ENCODE peak calls at places on chromosomes 1 and 21, in nine cellular contexts. One of them, this sample, is unnamed.
A peak's percentile ranks its signal among the peaks of the same experiment; 100 is the strongest.

GRCh38 chr1:153288634-153289275 is 24.0 kb downstream of the PGLYRP3 start:
- DNase-seq in Peyer's patch: no peak
- DNase-seq in NCI-H2081: no peak
- DNase-seq in stimulated activated CD4-positive, alpha-beta T cell treated with anti-CD3 and anti-CD28 coated beads, Interleukin-15, amount 100 ng/mL, for 24 hours: peak; percentile 40
- DNase-seq in nucleus accumbens: no peak
- DNase-seq in CD8-positive, alpha-beta memory T cell: no peak
- DNase-seq in body of pancreas: no peak
- DNase-seq in cardiac muscle cell: no peak
- DNase-seq in iPS-NIHi11: peak; percentile 84
- DNase-seq in this sample: no peak

GRCh38 chr1:100134872-100135271 is 1.9 kb downstream of the TRMT13 start:
- DNase-seq in Peyer's patch: no peak
- DNase-seq in cardiac muscle cell: no peak
- DNase-seq in stimulated activated CD4-positive, alpha-beta T cell treated with anti-CD3 and anti-CD28 coated beads, Interleukin-15, amount 100 ng/mL, for 24 hours: no peak
- DNase-seq in NCI-H2081: no peak
- DNase-seq in CD8-positive, alpha-beta memory T cell: no peak
- DNase-seq in body of pancreas: no peak
- DNase-seq in iPS-NIHi11: no peak
- DNase-seq in nucleus accumbens: no peak
- DNase-seq in this sample: peak; percentile 17

GRCh38 chr1:144101397-144102050 is 129.7 kb upstream of the FAM72C start:
- DNase-seq in nucleus accumbens: no peak
- DNase-seq in stimulated activated CD4-positive, alpha-beta T cell treated with anti-CD3 and anti-CD28 coated beads, Interleukin-15, amount 100 ng/mL, for 24 hours: peak; percentile 3
- DNase-seq in Peyer's patch: peak; percentile 47
- DNase-seq in NCI-H2081: no peak
- DNase-seq in cardiac muscle cell: peak; percentile 0
- DNase-seq in iPS-NIHi11: no peak
- DNase-seq in CD8-positive, alpha-beta memory T cell: peak; percentile 4
- DNase-seq in body of pancreas: peak; percentile 11
- DNase-seq in this sample: no peak

GRCh38 chr1:233904979-233905415 is 521 bp downstream of the SLC35F3 start:
- DNase-seq in Peyer's patch: no peak
- DNase-seq in nucleus accumbens: no peak
- DNase-seq in stimulated activated CD4-positive, alpha-beta T cell treated with anti-CD3 and anti-CD28 coated beads, Interleukin-15, amount 100 ng/mL, for 24 hours: no peak
- DNase-seq in iPS-NIHi11: peak; percentile 69
- DNase-seq in NCI-H2081: no peak
- DNase-seq in cardiac muscle cell: no peak
- DNase-seq in CD8-positive, alpha-beta memory T cell: no peak
- DNase-seq in body of pancreas: no peak
- DNase-seq in this sample: no peak

GRCh38 chr1:185971688-185972087 is 237.5 kb downstream of the HMCN1 start:
- DNase-seq in Peyer's patch: no peak
- DNase-seq in iPS-NIHi11: no peak
- DNase-seq in CD8-positive, alpha-beta memory T cell: no peak
- DNase-seq in stimulated activated CD4-positive, alpha-beta T cell treated with anti-CD3 and anti-CD28 coated beads, Interleukin-15, amount 100 ng/mL, for 24 hours: no peak
- DNase-seq in body of pancreas: no peak
- DNase-seq in nucleus accumbens: no peak
- DNase-seq in cardiac muscle cell: no peak
- DNase-seq in NCI-H2081: no peak
- DNase-seq in this sample: peak; percentile 46

GRCh38 chr1:42214447-42214871 is 49.9 kb upstream of the GUCA2A start:
- DNase-seq in Peyer's patch: no peak
- DNase-seq in nucleus accumbens: no peak
- DNase-seq in cardiac muscle cell: no peak
- DNase-seq in iPS-NIHi11: no peak
- DNase-seq in NCI-H2081: no peak
- DNase-seq in CD8-positive, alpha-beta memory T cell: no peak
- DNase-seq in body of pancreas: peak; percentile 76
- DNase-seq in stimulated activated CD4-positive, alpha-beta T cell treated with anti-CD3 and anti-CD28 coated beads, Interleukin-15, amount 100 ng/mL, for 24 hours: no peak
- DNase-seq in this sample: peak; percentile 86

GRCh38 chr1:225596152-225596551 is 56.8 kb downstream of the ENAH start:
- DNase-seq in NCI-H2081: no peak
- DNase-seq in cardiac muscle cell: no peak
- DNase-seq in Peyer's patch: no peak
- DNase-seq in body of pancreas: no peak
- DNase-seq in stimulated activated CD4-positive, alpha-beta T cell treated with anti-CD3 and anti-CD28 coated beads, Interleukin-15, amount 100 ng/mL, for 24 hours: no peak
- DNase-seq in iPS-NIHi11: no peak
- DNase-seq in CD8-positive, alpha-beta memory T cell: no peak
- DNase-seq in nucleus accumbens: no peak
- DNase-seq in this sample: peak; percentile 26

GRCh38 chr1:69523032-69523431 is 44.7 kb upstream of the LRRC7 start:
- DNase-seq in nucleus accumbens: no peak
- DNase-seq in Peyer's patch: no peak
- DNase-seq in cardiac muscle cell: no peak
- DNase-seq in stimulated activated CD4-positive, alpha-beta T cell treated with anti-CD3 and anti-CD28 coated beads, Interleukin-15, amount 100 ng/mL, for 24 hours: no peak
- DNase-seq in iPS-NIHi11: no peak
- DNase-seq in body of pancreas: no peak
- DNase-seq in CD8-positive, alpha-beta memory T cell: no peak
- DNase-seq in NCI-H2081: no peak
- DNase-seq in this sample: peak; percentile 70

GRCh38 chr1:247491328-247491727 is 33.4 kb upstream of the OR2B11 start:
- DNase-seq in body of pancreas: no peak
- DNase-seq in stimulated activated CD4-positive, alpha-beta T cell treated with anti-CD3 and anti-CD28 coated beads, Interleukin-15, amount 100 ng/mL, for 24 hours: no peak
- DNase-seq in NCI-H2081: no peak
- DNase-seq in nucleus accumbens: no peak
- DNase-seq in CD8-positive, alpha-beta memory T cell: no peak
- DNase-seq in cardiac muscle cell: no peak
- DNase-seq in iPS-NIHi11: no peak
- DNase-seq in Peyer's patch: no peak
- DNase-seq in this sample: no peak

GRCh38 chr1:205930698-205931330 is 12.4 kb downstream of the SLC26A9 start:
- DNase-seq in cardiac muscle cell: no peak
- DNase-seq in iPS-NIHi11: no peak
- DNase-seq in body of pancreas: peak; percentile 10
- DNase-seq in stimulated activated CD4-positive, alpha-beta T cell treated with anti-CD3 and anti-CD28 coated beads, Interleukin-15, amount 100 ng/mL, for 24 hours: no peak
- DNase-seq in Peyer's patch: no peak
- DNase-seq in CD8-positive, alpha-beta memory T cell: no peak
- DNase-seq in NCI-H2081: no peak
- DNase-seq in nucleus accumbens: no peak
- DNase-seq in this sample: no peak

GRCh38 chr21:15275615-15276228 is 210.9 kb upstream of the NRIP1 start:
- DNase-seq in cardiac muscle cell: no peak
- DNase-seq in body of pancreas: no peak
- DNase-seq in iPS-NIHi11: no peak
- DNase-seq in NCI-H2081: no peak
- DNase-seq in Peyer's patch: no peak
- DNase-seq in nucleus accumbens: no peak
- DNase-seq in CD8-positive, alpha-beta memory T cell: no peak
- DNase-seq in stimulated activated CD4-positive, alpha-beta T cell treated with anti-CD3 and anti-CD28 coated beads, Interleukin-15, amount 100 ng/mL, for 24 hours: no peak
- DNase-seq in this sample: no peak

GRCh38 chr1:114260805-114261488 is 107.3 kb upstream of the SYT6 start:
- DNase-seq in iPS-NIHi11: no peak
- DNase-seq in body of pancreas: no peak
- DNase-seq in NCI-H2081: no peak
- DNase-seq in cardiac muscle cell: no peak
- DNase-seq in stimulated activated CD4-positive, alpha-beta T cell treated with anti-CD3 and anti-CD28 coated beads, Interleukin-15, amount 100 ng/mL, for 24 hours: no peak
- DNase-seq in nucleus accumbens: no peak
- DNase-seq in Peyer's patch: no peak
- DNase-seq in CD8-positive, alpha-beta memory T cell: no peak
- DNase-seq in this sample: no peak

GRCh38 chr1:30679976-30680305 is 43.4 kb downstream of the MATN1 start:
- DNase-seq in body of pancreas: no peak
- DNase-seq in NCI-H2081: no peak
- DNase-seq in cardiac muscle cell: no peak
- DNase-seq in stimulated activated CD4-positive, alpha-beta T cell treated with anti-CD3 and anti-CD28 coated beads, Interleukin-15, amount 100 ng/mL, for 24 hours: no peak
- DNase-seq in Peyer's patch: no peak
- DNase-seq in CD8-positive, alpha-beta memory T cell: no peak
- DNase-seq in iPS-NIHi11: no peak
- DNase-seq in nucleus accumbens: no peak
- DNase-seq in this sample: no peak

GRCh38 chr1:33365560-33365997 is 44.7 kb upstream of the A3GALT2 start:
- DNase-seq in cardiac muscle cell: peak; percentile 67
- DNase-seq in iPS-NIHi11: no peak
- DNase-seq in CD8-positive, alpha-beta memory T cell: no peak
- DNase-seq in NCI-H2081: no peak
- DNase-seq in stimulated activated CD4-positive, alpha-beta T cell treated with anti-CD3 and anti-CD28 coated beads, Interleukin-15, amount 100 ng/mL, for 24 hours: no peak
- DNase-seq in body of pancreas: no peak
- DNase-seq in nucleus accumbens: no peak
- DNase-seq in Peyer's patch: no peak
- DNase-seq in this sample: peak; percentile 73

GRCh38 chr1:64212023-64212422 is 8.6 kb downstream of the UBE2U start:
- DNase-seq in iPS-NIHi11: no peak
- DNase-seq in NCI-H2081: no peak
- DNase-seq in Peyer's patch: no peak
- DNase-seq in CD8-positive, alpha-beta memory T cell: no peak
- DNase-seq in body of pancreas: no peak
- DNase-seq in nucleus accumbens: no peak
- DNase-seq in cardiac muscle cell: no peak
- DNase-seq in stimulated activated CD4-positive, alpha-beta T cell treated with anti-CD3 and anti-CD28 coated beads, Interleukin-15, amount 100 ng/mL, for 24 hours: no peak
- DNase-seq in this sample: peak; percentile 18

GRCh38 chr1:109134423-109134822 is 20.5 kb downstream of the ELAPOR1 start:
- DNase-seq in Peyer's patch: peak; percentile 83
- DNase-seq in body of pancreas: peak; percentile 95
- DNase-seq in NCI-H2081: no peak
- DNase-seq in CD8-positive, alpha-beta memory T cell: no peak
- DNase-seq in nucleus accumbens: no peak
- DNase-seq in stimulated activated CD4-positive, alpha-beta T cell treated with anti-CD3 and anti-CD28 coated beads, Interleukin-15, amount 100 ng/mL, for 24 hours: no peak
- DNase-seq in iPS-NIHi11: no peak
- DNase-seq in cardiac muscle cell: no peak
- DNase-seq in this sample: no peak